ENCODE peak calls at places on chromosomes 5 and 9, in seven cellular contexts. K is heart right ventricle, V is A549, G is IMR-90, S is neuronal stem cell, R is kidney, I is HCT116. A is an unnamed sample.

GRCh38 chr5:21919417-21920022 is 933.6 kb downstream of the CDH12 start:
- DNase-seq in I (no peak), R (no peak), S (peak), K (no peak), V (peak), G (peak), A (no peak)

GRCh38 chr9:130982636-130983282 is 26.2 kb upstream of the LAMC3 start:
- DNase-seq in G (no peak), S (no peak), R (peak), V (no peak), I (no peak), K (no peak), A (no peak)

GRCh38 chr9:114286146-114286679 is 36.7 kb upstream of the ORM1 start:
- DNase-seq in R (peak), S (no peak), V (no peak), I (no peak), K (no peak), G (no peak), A (no peak)

GRCh38 chr9:4116708-4117460 is 183.0 kb downstream of the GLIS3 start:
- DNase-seq in R (no peak), V (no peak), I (no peak), S (no peak), K (no peak), G (no peak), A (no peak)

GRCh38 chr5:32092938-32093812 is 80.9 kb downstream of the GOLPH3 start:
- DNase-seq in G (peak), K (peak), I (peak), S (peak), R (no peak), V (peak), A (peak)

GRCh38 chr5:151079838-151080619 is 805 bp downstream of the TNIP1 start:
- DNase-seq in V (peak), I (no peak), K (no peak), G (peak), R (no peak), S (no peak), A (no peak)

GRCh38 chr5:73030531-73030930 is 74.7 kb downstream of the FCHO2 start:
- DNase-seq in I (no peak), K (no peak), G (no peak), S (no peak), R (no peak), V (no peak), A (peak)

GRCh38 chr9:130878295-130878694 is 18.3 kb downstream of the QRFP start:
- DNase-seq in S (no peak), V (no peak), G (no peak), K (no peak), R (no peak), I (no peak), A (no peak)

GRCh38 chr9:33167949-33168535 is 906 bp upstream of the B4GALT1 start:
- DNase-seq in I (no peak), V (no peak), S (no peak), R (no peak), K (no peak), G (no peak), A (no peak)

GRCh38 chr9:69674112-69674511 is 1.9 kb upstream of the APBA1 start:
- DNase-seq in G (no peak), R (no peak), I (peak), K (no peak), S (no peak), V (no peak), A (no peak)

GRCh38 chr5:81971086-81971693 is 633 bp upstream of the ATG10 start:
- DNase-seq in V (peak), I (no peak), K (no peak), R (no peak), G (peak), S (no peak), A (no peak)

GRCh38 chr5:73954381-73954780 is 328.4 kb downstream of the ARHGEF28 start:
- DNase-seq in V (no peak), G (no peak), S (no peak), I (no peak), K (no peak), R (no peak), A (no peak)

GRCh38 chr9:124553738-124554137 is 46.5 kb upstream of the NR5A1 start:
- DNase-seq in G (peak), S (no peak), I (no peak), V (no peak), R (no peak), K (no peak), A (no peak)

GRCh38 chr5:74017112-74017511 is 391.1 kb downstream of the ARHGEF28 start:
- DNase-seq in I (peak), V (no peak), K (no peak), G (no peak), R (no peak), S (no peak), A (peak)

GRCh38 chr9:100669968-100670367 is 92.1 kb downstream of the CAVIN4 start:
- DNase-seq in G (no peak), R (no peak), V (no peak), S (no peak), I (no peak), K (no peak), A (no peak)

GRCh38 chr5:6384856-6385255 is 6.5 kb upstream of the MED10 start:
- DNase-seq in G (no peak), R (no peak), V (no peak), I (no peak), S (no peak), K (no peak), A (no peak)

GRCh38 chr5:54632131-54632551 is 114.6 kb downstream of the SNX18 start:
- DNase-seq in R (no peak), I (no peak), K (no peak), G (no peak), S (no peak), V (no peak), A (no peak)

GRCh38 chr9:16119861-16120641 is 567.2 kb downstream of the CCDC171 start:
- DNase-seq in V (no peak), R (no peak), S (no peak), K (no peak), I (no peak), G (peak), A (no peak)

GRCh38 chr5:37951946-37952721 is 112.3 kb upstream of the GDNF start:
- DNase-seq in R (no peak), S (no peak), G (no peak), I (no peak), V (no peak), K (no peak), A (no peak)

GRCh38 chr5:172868924-172869565 is 35.0 kb downstream of the ERGIC1 start:
- DNase-seq in K (peak), V (peak), R (peak), S (no peak), I (peak), G (peak), A (no peak)

GRCh38 chr5:89560724-89561123 is 677.7 kb upstream of the MEF2C start:
- DNase-seq in V (no peak), K (no peak), R (no peak), G (no peak), S (no peak), I (no peak), A (no peak)

GRCh38 chr5:93995126-93995621 is 253.8 kb upstream of the POU5F2 start:
- DNase-seq in I (no peak), R (no peak), V (no peak), S (no peak), G (no peak), K (no peak), A (no peak)

GRCh38 chr5:83846601-83847000 is 125.9 kb upstream of the HAPLN1 start:
- DNase-seq in V (no peak), R (no peak), S (no peak), I (no peak), K (no peak), G (no peak), A (no peak)

GRCh38 chr5:134132372-134133212 is 18.1 kb downstream of the TCF7 start:
- DNase-seq in K (no peak), R (peak), S (no peak), I (no peak), V (no peak), G (no peak), A (no peak)

GRCh38 chr5:123598028-123598689 is 86.2 kb downstream of the CSNK1G3 start:
- DNase-seq in R (no peak), V (no peak), I (no peak), G (no peak), K (no peak), S (no peak), A (no peak)

GRCh38 chr5:137372386-137373160 is 126.6 kb downstream of the SPOCK1 start:
- DNase-seq in V (no peak), R (no peak), S (no peak), I (no peak), K (no peak), G (peak), A (no peak)

GRCh38 chr9:89606049-89606481 is 1.3 kb downstream of the GADD45G start:
- DNase-seq in G (peak), S (peak), I (no peak), K (peak), R (peak), V (peak), A (peak)

GRCh38 chr5:168002116-168002515 is 289.3 kb upstream of the WWC1 start:
- DNase-seq in K (no peak), G (no peak), I (no peak), R (no peak), V (no peak), S (no peak), A (no peak)

GRCh38 chr9:128072144-128073021 is 4.4 kb downstream of the SLC25A25 start:
- DNase-seq in S (no peak), K (peak), V (no peak), G (peak), I (no peak), R (peak), A (no peak)
- H3K27ac ChIP-seq in S (no peak), K (peak), V (peak), G (peak), I (peak), R (peak), A (peak)

GRCh38 chr9:5773324-5773999 is 59.5 kb downstream of the ERMP1 start:
- DNase-seq in V (no peak), K (no peak), S (no peak), I (no peak), G (no peak), R (no peak), A (no peak)
- H3K27ac ChIP-seq in V (no peak), K (no peak), S (no peak), I (no peak), G (no peak), R (no peak), A (no peak)

GRCh38 chr5:98349251-98349989 is 424.0 kb upstream of the RGMB start:
- DNase-seq in G (peak), R (no peak), S (no peak), I (peak), K (no peak), V (no peak), A (peak)
- H3K27ac ChIP-seq in G (peak), R (no peak), S (no peak), I (no peak), K (no peak), V (no peak), A (peak)

DNA sequence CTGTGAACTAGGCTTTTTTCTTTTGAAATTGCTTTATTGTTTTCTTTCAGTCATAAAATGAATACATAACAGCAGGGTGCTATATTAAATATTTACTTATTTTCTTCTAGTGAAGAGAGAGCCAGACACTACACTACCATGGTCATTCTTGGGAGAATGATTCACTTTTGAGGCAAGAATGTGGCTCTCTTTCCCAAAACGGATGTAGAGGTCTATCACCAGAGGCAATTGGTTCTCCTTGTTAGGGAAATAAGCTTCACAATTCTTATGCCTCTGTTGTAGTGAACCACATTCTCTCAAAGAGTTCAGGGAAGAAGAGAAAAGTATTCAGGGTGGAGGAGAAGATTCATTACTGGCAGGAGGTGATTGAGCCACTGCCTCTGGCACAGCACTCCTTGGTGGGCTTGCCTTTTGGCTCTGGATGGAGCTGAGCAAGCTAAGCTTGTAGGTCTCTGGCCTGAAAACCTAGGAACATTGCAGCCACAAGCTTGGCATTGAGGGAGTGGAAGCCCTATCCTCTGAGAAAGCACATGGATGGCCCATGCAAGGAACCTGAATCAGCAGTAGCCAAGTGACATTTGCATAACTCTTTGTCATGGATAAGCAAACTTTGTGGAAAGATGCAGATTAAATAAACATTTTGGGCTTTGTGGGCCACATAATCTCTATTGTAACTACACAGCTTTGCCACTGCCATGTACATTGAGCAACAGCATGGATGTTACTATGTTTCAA is 179.0 kb upstream of the TNC start:
- DNase-seq in K (no peak), G (no peak), V (no peak), I (no peak), S (no peak), R (no peak), A (no peak)
- H3K27ac ChIP-seq in K (no peak), G (no peak), V (no peak), I (no peak), S (no peak), R (no peak), A (no peak)